ENCODE peak calls at places on chromosome 4, in six cellular contexts. Q is HS-5; Z is T-cell; G is nephron progenitor cell; N is activated CD8-positive, alpha-beta T cell treated with anti-CD3 and anti-CD28 coated beads for 36 hours; I is kidney. V is an unnamed sample.

GRCh38 chr4:123488916-123489315 is 92.3 kb downstream of the SPRY1 start:
- DNase-seq in Q (peak), Z (no peak), G (no peak), N (peak), I (no peak), V (no peak)

GRCh38 chr4:153618831-153619230 is 65.2 kb upstream of the TLR2 start:
- DNase-seq in Q (no peak), Z (no peak), G (no peak), N (no peak), I (no peak), V (no peak)

GRCh38 chr4:8457646-8458045 is 17.1 kb downstream of the TRMT44 start:
- DNase-seq in Q (no peak), Z (no peak), G (no peak), N (no peak), I (no peak), V (no peak)

GRCh38 chr4:71472946-71473345 is 134.1 kb downstream of the SLC4A4 start:
- DNase-seq in Q (peak), Z (no peak), G (no peak), N (no peak), I (no peak), V (peak)

GRCh38 chr4:84691170-84691691 is 108.3 kb downstream of the CDS1 start:
- DNase-seq in Q (peak), Z (no peak), G (no peak), N (no peak), I (no peak), V (peak)

GRCh38 chr4:102437111-102437510 is 64.0 kb upstream of the NFKB1 start:
- DNase-seq in Q (no peak), Z (no peak), G (no peak), N (no peak), I (no peak), V (no peak)

GRCh38 chr4:139243448-139244365 is 36.3 kb downstream of the MGARP start:
- DNase-seq in Q (peak), Z (no peak), G (no peak), N (no peak), I (no peak), V (peak)

GRCh38 chr4:96170198-96170597 is 330.3 kb downstream of the PDHA2 start:
- DNase-seq in Q (no peak), Z (no peak), G (no peak), N (no peak), I (peak), V (no peak)

GRCh38 chr4:77931452-77932135 is 69.0 kb downstream of the MRPL1 start:
- DNase-seq in Q (peak), Z (no peak), G (no peak), N (no peak), I (no peak), V (peak)

GRCh38 chr4:144894525-144894924 is 203.5 kb downstream of the ANAPC10 start:
- DNase-seq in Q (peak), Z (no peak), G (no peak), N (no peak), I (no peak), V (peak)

GRCh38 chr4:94475794-94476193 is 24.1 kb downstream of the PDLIM5 start:
- DNase-seq in Q (no peak), Z (no peak), G (no peak), N (no peak), I (no peak), V (no peak)

GRCh38 chr4:71260544-71260943 is 78.3 kb upstream of the SLC4A4 start:
- DNase-seq in Q (no peak), Z (no peak), G (no peak), N (no peak), I (no peak), V (no peak)

GRCh38 chr4:6840062-6840976 is 57.8 kb downstream of the KIAA0232 start:
- DNase-seq in Q (no peak), Z (no peak), G (peak), N (no peak), I (no peak), V (peak)

GRCh38 chr4:166501941-166502382 is 628.9 kb downstream of the TLL1 start:
- DNase-seq in Q (no peak), Z (no peak), G (peak), N (peak), I (no peak), V (no peak)

GRCh38 chr4:187191676-187192075 is 468.0 kb upstream of the FAT1 start:
- DNase-seq in Q (no peak), Z (no peak), G (no peak), N (no peak), I (no peak), V (no peak)

GRCh38 chr4:185192059-185192458 is 11.7 kb downstream of the CFAP97 start:
- DNase-seq in Q (no peak), Z (no peak), G (no peak), N (no peak), I (no peak), V (no peak)

GRCh38 chr4:76251448-76252270 is at the start of gene FAM47E:
- DNase-seq in Q (no peak), Z (peak), G (peak), N (peak), I (peak), V (no peak)

GRCh38 chr4:154858166-154858565 is 77.1 kb downstream of the RBM46 start:
- DNase-seq in Q (no peak), Z (no peak), G (no peak), N (no peak), I (no peak), V (no peak)

GRCh38 chr4:142813388-142813787 is 32.7 kb downstream of the INPP4B start:
- DNase-seq in Q (no peak), Z (no peak), G (no peak), N (no peak), I (no peak), V (no peak)

GRCh38 chr4:153112071-153112460 is 92.2 kb upstream of the TRIM2 start:
- DNase-seq in Q (no peak), Z (peak), G (no peak), N (no peak), I (no peak), V (no peak)

GRCh38 chr4:168691621-168692376 is 194.9 kb downstream of the PALLD start:
- DNase-seq in Q (no peak), Z (no peak), G (no peak), N (no peak), I (no peak), V (no peak)

GRCh38 chr4:102918859-102919258 is 50.1 kb downstream of the CISD2 start:
- DNase-seq in Q (no peak), Z (no peak), G (no peak), N (no peak), I (no peak), V (no peak)

GRCh38 chr4:170990989-170991589 is 822.1 kb upstream of the GALNTL6 start:
- DNase-seq in Q (peak), Z (no peak), G (peak), N (no peak), I (no peak), V (no peak)

GRCh38 chr4:95108883-95109421 is 351.2 kb downstream of the BMPR1B start:
- DNase-seq in Q (no peak), Z (no peak), G (no peak), N (no peak), I (no peak), V (no peak)

GRCh38 chr4:98482847-98483806 is 175.3 kb downstream of the TSPAN5 start:
- DNase-seq in Q (peak), Z (no peak), G (no peak), N (peak), I (no peak), V (no peak)

GRCh38 chr4:1531683-1532548 is 125.7 kb upstream of the NKX1-1 start:
- DNase-seq in Q (no peak), Z (no peak), G (peak), N (no peak), I (peak), V (no peak)

GRCh38 chr4:21753084-21753760 is 195.3 kb downstream of the KCNIP4 start:
- DNase-seq in Q (no peak), Z (no peak), G (no peak), N (no peak), I (no peak), V (no peak)

GRCh38 chr4:116752027-116752426 is 333.3 kb downstream of the TRAM1L1 start:
- DNase-seq in Q (no peak), Z (no peak), G (no peak), N (no peak), I (no peak), V (no peak)

GRCh38 chr4:71526626-71527406 is 188.0 kb downstream of the SLC4A4 start:
- DNase-seq in Q (no peak), Z (no peak), G (no peak), N (no peak), I (no peak), V (no peak)

GRCh38 chr4:76354517-76355473 is 48.3 kb downstream of the STBD1 start:
- DNase-seq in Q (no peak), Z (peak), G (no peak), N (peak), I (no peak), V (no peak)

V was measured in GM04503.